ENCODE peak calls at places on chromosomes 13 and 19, in ten cellular contexts. S, R, L, H, P, B, A, I, G and J are unnamed samples.

GRCh38 chr19:31459430-31459829 is 110.2 kb upstream of the TSHZ3 start:
- DNase-seq in S (no peak), R (no peak), L (no peak), H (no peak), P (no peak), B (no peak), A (no peak), I (no peak), G (no peak), J (no peak)

GRCh38 chr19:6425732-6426686 is 1.4 kb upstream of the KHSRP start:
- DNase-seq in S (no peak), R (no peak), L (no peak), H (peak), P (no peak), B (no peak), A (no peak), I (peak), G (no peak), J (no peak)

GRCh38 chr13:28820099-28821051 is at the start of gene MTUS2:
- DNase-seq in S (no peak), R (peak), L (peak), H (no peak), P (peak), B (peak), A (no peak), I (no peak), G (no peak), J (no peak)

GRCh38 chr19:43562698-43563241 is 12.6 kb downstream of the XRCC1 start:
- DNase-seq in S (peak), R (peak), L (no peak), H (peak), P (no peak), B (peak), A (no peak), I (peak), G (peak), J (peak)

GRCh38 chr19:690203-690602 is 5.0 kb downstream of the PRSS57 start:
- DNase-seq in S (no peak), R (no peak), L (no peak), H (no peak), P (no peak), B (no peak), A (no peak), I (no peak), G (no peak), J (no peak)

GRCh38 chr13:40350283-40350992 is 316.0 kb downstream of the FOXO1 start:
- DNase-seq in S (no peak), R (no peak), L (no peak), H (no peak), P (no peak), B (no peak), A (no peak), I (no peak), G (no peak), J (no peak)

GRCh38 chr13:43545317-43545874 is 241.4 kb downstream of the ENOX1 start:
- DNase-seq in S (no peak), R (no peak), L (no peak), H (no peak), P (no peak), B (no peak), A (no peak), I (no peak), G (no peak), J (no peak)

GRCh38 chr13:35764359-35765015 is 288.0 kb upstream of the MAB21L1 start:
- DNase-seq in S (no peak), R (no peak), L (no peak), H (no peak), P (no peak), B (no peak), A (no peak), I (no peak), G (no peak), J (no peak)

GRCh38 chr19:46447824-46448223 is 19.1 kb upstream of the PNMA8C start:
- DNase-seq in S (no peak), R (no peak), L (no peak), H (no peak), P (no peak), B (no peak), A (no peak), I (no peak), G (no peak), J (no peak)

GRCh38 chr19:58279042-58279924 is 528 bp downstream of the ZNF8 start:
- DNase-seq in S (peak), R (peak), L (no peak), H (peak), P (peak), B (peak), A (peak), I (no peak), G (peak), J (peak)

GRCh38 chr19:42942187-42942789 is 5.3 kb upstream of the PSG7 start:
- DNase-seq in S (no peak), R (no peak), L (no peak), H (peak), P (no peak), B (no peak), A (no peak), I (no peak), G (no peak), J (no peak)

GRCh38 chr19:14158276-14159023 is 22.1 kb upstream of the ASF1B start:
- DNase-seq in S (no peak), R (no peak), L (no peak), H (no peak), P (no peak), B (no peak), A (no peak), I (no peak), G (no peak), J (no peak)

GRCh38 chr13:45321230-45321629 is 19.8 kb downstream of the TPT1 start:
- DNase-seq in S (no peak), R (no peak), L (no peak), H (no peak), P (no peak), B (no peak), A (no peak), I (peak), G (no peak), J (no peak)

GRCh38 chr13:44703371-44703770 is 127.2 kb upstream of the TSC22D1 start:
- DNase-seq in S (no peak), R (no peak), L (no peak), H (peak), P (peak), B (no peak), A (no peak), I (no peak), G (no peak), J (no peak)

GRCh38 chr19:33215438-33216197 is 10.0 kb downstream of the SLC7A10 start:
- DNase-seq in S (no peak), R (no peak), L (no peak), H (no peak), P (no peak), B (no peak), A (no peak), I (no peak), G (no peak), J (no peak)

GRCh38 chr13:79973533-79973963 is 367.4 kb downstream of the SPRY2 start:
- DNase-seq in S (no peak), R (no peak), L (no peak), H (no peak), P (no peak), B (no peak), A (no peak), I (peak), G (no peak), J (no peak)

GRCh38 chr19:17021793-17022590 is 4.6 kb downstream of the CPAMD8 start:
- DNase-seq in S (no peak), R (no peak), L (no peak), H (peak), P (no peak), B (no peak), A (no peak), I (peak), G (no peak), J (no peak)

GRCh38 chr19:39641773-39642172 is 13.9 kb upstream of the LGALS16 start:
- DNase-seq in S (no peak), R (no peak), L (no peak), H (no peak), P (peak), B (no peak), A (no peak), I (no peak), G (no peak), J (no peak)